ENCODE peak calls at places on chromosomes 4 and X, in nine cellular contexts. One of them, this sample, is unnamed.

GRCh38 chr4:151192556-151193235 is 84.3 kb upstream of the PRSS48 start:
- DNase-seq in NCI-H2081 treated with DMSO at 0.1 percent for 48 hours: no peak
- DNase-seq in NCI-H510A treated with DMSO at 0.1 percent for 48 hours: no peak
- DNase-seq in A673: no peak
- DNase-seq in Right ventricle myocardium superior: no peak
- DNase-seq in HFFc6: peak
- DNase-seq in activated T-helper 1 cell treated with anti-CD3 and anti-CD28 coated beads, Interleukin-12 subunit alpha, Interleukin-12 subunit beta, Interleukin-2, Interleukin-4 antibody, amounts not matched to agents 30 ng/mL and 10 ng/mL and 1 ng/mL, durations not matched to agents 14 hours and 24 hours and 36 hours: no peak
- DNase-seq in LoVo: no peak
- DNase-seq in left ventricle myocardium inferior: no peak
- DNase-seq in this sample: no peak

GRCh38 chr4:53974561-53974960 is 89.8 kb downstream of the CHIC2 start:
- DNase-seq in LoVo: no peak
- DNase-seq in Right ventricle myocardium superior: no peak
- DNase-seq in NCI-H2081 treated with DMSO at 0.1 percent for 48 hours: no peak
- DNase-seq in activated T-helper 1 cell treated with anti-CD3 and anti-CD28 coated beads, Interleukin-12 subunit alpha, Interleukin-12 subunit beta, Interleukin-2, Interleukin-4 antibody, amounts not matched to agents 30 ng/mL and 10 ng/mL and 1 ng/mL, durations not matched to agents 14 hours and 24 hours and 36 hours: no peak
- DNase-seq in A673: no peak
- DNase-seq in HFFc6: no peak
- DNase-seq in NCI-H510A treated with DMSO at 0.1 percent for 48 hours: no peak
- DNase-seq in left ventricle myocardium inferior: no peak
- DNase-seq in this sample: no peak

GRCh38 chr4:159725571-159725970 is 622.7 kb downstream of the RAPGEF2 start:
- DNase-seq in NCI-H510A treated with DMSO at 0.1 percent for 48 hours: no peak
- DNase-seq in NCI-H2081 treated with DMSO at 0.1 percent for 48 hours: no peak
- DNase-seq in left ventricle myocardium inferior: no peak
- DNase-seq in activated T-helper 1 cell treated with anti-CD3 and anti-CD28 coated beads, Interleukin-12 subunit alpha, Interleukin-12 subunit beta, Interleukin-2, Interleukin-4 antibody, amounts not matched to agents 30 ng/mL and 10 ng/mL and 1 ng/mL, durations not matched to agents 14 hours and 24 hours and 36 hours: no peak
- DNase-seq in Right ventricle myocardium superior: no peak
- DNase-seq in HFFc6: no peak
- DNase-seq in A673: no peak
- DNase-seq in LoVo: no peak
- DNase-seq in this sample: no peak

GRCh38 chr4:128390475-128390996 is 102.9 kb upstream of the PGRMC2 start:
- DNase-seq in activated T-helper 1 cell treated with anti-CD3 and anti-CD28 coated beads, Interleukin-12 subunit alpha, Interleukin-12 subunit beta, Interleukin-2, Interleukin-4 antibody, amounts not matched to agents 30 ng/mL and 10 ng/mL and 1 ng/mL, durations not matched to agents 14 hours and 24 hours and 36 hours: no peak
- DNase-seq in LoVo: no peak
- DNase-seq in left ventricle myocardium inferior: no peak
- DNase-seq in HFFc6: no peak
- DNase-seq in NCI-H2081 treated with DMSO at 0.1 percent for 48 hours: no peak
- DNase-seq in Right ventricle myocardium superior: no peak
- DNase-seq in NCI-H510A treated with DMSO at 0.1 percent for 48 hours: no peak
- DNase-seq in A673: no peak
- DNase-seq in this sample: no peak

GRCh38 chr4:41456559-41457101 is 81.3 kb upstream of the LIMCH1 start:
- DNase-seq in left ventricle myocardium inferior: no peak
- DNase-seq in NCI-H2081 treated with DMSO at 0.1 percent for 48 hours: no peak
- DNase-seq in NCI-H510A treated with DMSO at 0.1 percent for 48 hours: no peak
- DNase-seq in HFFc6: no peak
- DNase-seq in activated T-helper 1 cell treated with anti-CD3 and anti-CD28 coated beads, Interleukin-12 subunit alpha, Interleukin-12 subunit beta, Interleukin-2, Interleukin-4 antibody, amounts not matched to agents 30 ng/mL and 10 ng/mL and 1 ng/mL, durations not matched to agents 14 hours and 24 hours and 36 hours: no peak
- DNase-seq in Right ventricle myocardium superior: no peak
- DNase-seq in A673: no peak
- DNase-seq in LoVo: no peak
- DNase-seq in this sample: no peak

GRCh38 chr4:27276322-27277073 is 415.9 kb downstream of the STIM2 start:
- DNase-seq in NCI-H510A treated with DMSO at 0.1 percent for 48 hours: peak
- DNase-seq in HFFc6: no peak
- DNase-seq in Right ventricle myocardium superior: no peak
- DNase-seq in A673: no peak
- DNase-seq in LoVo: no peak
- DNase-seq in NCI-H2081 treated with DMSO at 0.1 percent for 48 hours: peak
- DNase-seq in left ventricle myocardium inferior: no peak
- DNase-seq in activated T-helper 1 cell treated with anti-CD3 and anti-CD28 coated beads, Interleukin-12 subunit alpha, Interleukin-12 subunit beta, Interleukin-2, Interleukin-4 antibody, amounts not matched to agents 30 ng/mL and 10 ng/mL and 1 ng/mL, durations not matched to agents 14 hours and 24 hours and 36 hours: no peak
- DNase-seq in this sample: no peak

GRCh38 chrX:109777749-109778148 is 44.7 kb upstream of the ACSL4 start:
- DNase-seq in HFFc6: no peak
- DNase-seq in NCI-H2081 treated with DMSO at 0.1 percent for 48 hours: no peak
- DNase-seq in activated T-helper 1 cell treated with anti-CD3 and anti-CD28 coated beads, Interleukin-12 subunit alpha, Interleukin-12 subunit beta, Interleukin-2, Interleukin-4 antibody, amounts not matched to agents 30 ng/mL and 10 ng/mL and 1 ng/mL, durations not matched to agents 14 hours and 24 hours and 36 hours: no peak
- DNase-seq in left ventricle myocardium inferior: no peak
- DNase-seq in NCI-H510A treated with DMSO at 0.1 percent for 48 hours: peak
- DNase-seq in Right ventricle myocardium superior: no peak
- DNase-seq in LoVo: no peak
- DNase-seq in A673: no peak
- DNase-seq in this sample: no peak

GRCh38 chr4:7193040-7193958 is 961 bp downstream of the SORCS2 start:
- DNase-seq in LoVo: no peak
- DNase-seq in NCI-H2081 treated with DMSO at 0.1 percent for 48 hours: no peak
- DNase-seq in HFFc6: no peak
- DNase-seq in left ventricle myocardium inferior: no peak
- DNase-seq in A673: peak
- DNase-seq in Right ventricle myocardium superior: no peak
- DNase-seq in activated T-helper 1 cell treated with anti-CD3 and anti-CD28 coated beads, Interleukin-12 subunit alpha, Interleukin-12 subunit beta, Interleukin-2, Interleukin-4 antibody, amounts not matched to agents 30 ng/mL and 10 ng/mL and 1 ng/mL, durations not matched to agents 14 hours and 24 hours and 36 hours: no peak
- DNase-seq in NCI-H510A treated with DMSO at 0.1 percent for 48 hours: no peak
- DNase-seq in this sample: no peak

GRCh38 chr4:165580379-165580905 is 201.6 kb downstream of the CPE start:
- DNase-seq in NCI-H510A treated with DMSO at 0.1 percent for 48 hours: no peak
- DNase-seq in activated T-helper 1 cell treated with anti-CD3 and anti-CD28 coated beads, Interleukin-12 subunit alpha, Interleukin-12 subunit beta, Interleukin-2, Interleukin-4 antibody, amounts not matched to agents 30 ng/mL and 10 ng/mL and 1 ng/mL, durations not matched to agents 14 hours and 24 hours and 36 hours: no peak
- DNase-seq in A673: peak
- DNase-seq in HFFc6: peak
- DNase-seq in Right ventricle myocardium superior: no peak
- DNase-seq in left ventricle myocardium inferior: no peak
- DNase-seq in NCI-H2081 treated with DMSO at 0.1 percent for 48 hours: no peak
- DNase-seq in LoVo: peak
- DNase-seq in this sample: no peak

GRCh38 chr4:125368161-125368560 is 53.4 kb downstream of the FAT4 start:
- DNase-seq in left ventricle myocardium inferior: no peak
- DNase-seq in NCI-H510A treated with DMSO at 0.1 percent for 48 hours: no peak
- DNase-seq in A673: peak
- DNase-seq in LoVo: no peak
- DNase-seq in Right ventricle myocardium superior: no peak
- DNase-seq in HFFc6: peak
- DNase-seq in NCI-H2081 treated with DMSO at 0.1 percent for 48 hours: no peak
- DNase-seq in activated T-helper 1 cell treated with anti-CD3 and anti-CD28 coated beads, Interleukin-12 subunit alpha, Interleukin-12 subunit beta, Interleukin-2, Interleukin-4 antibody, amounts not matched to agents 30 ng/mL and 10 ng/mL and 1 ng/mL, durations not matched to agents 14 hours and 24 hours and 36 hours: no peak
- DNase-seq in this sample: no peak

GRCh38 chr4:140579278-140579677 is 10.5 kb upstream of the UCP1 start:
- DNase-seq in A673: no peak
- DNase-seq in NCI-H510A treated with DMSO at 0.1 percent for 48 hours: peak
- DNase-seq in NCI-H2081 treated with DMSO at 0.1 percent for 48 hours: no peak
- DNase-seq in Right ventricle myocardium superior: no peak
- DNase-seq in LoVo: no peak
- DNase-seq in HFFc6: no peak
- DNase-seq in left ventricle myocardium inferior: no peak
- DNase-seq in activated T-helper 1 cell treated with anti-CD3 and anti-CD28 coated beads, Interleukin-12 subunit alpha, Interleukin-12 subunit beta, Interleukin-2, Interleukin-4 antibody, amounts not matched to agents 30 ng/mL and 10 ng/mL and 1 ng/mL, durations not matched to agents 14 hours and 24 hours and 36 hours: no peak
- DNase-seq in this sample: no peak

GRCh38 chr4:3676196-3676595 is 90.0 kb upstream of the ADRA2C start:
- DNase-seq in LoVo: no peak
- DNase-seq in A673: no peak
- DNase-seq in NCI-H510A treated with DMSO at 0.1 percent for 48 hours: no peak
- DNase-seq in left ventricle myocardium inferior: no peak
- DNase-seq in HFFc6: no peak
- DNase-seq in NCI-H2081 treated with DMSO at 0.1 percent for 48 hours: no peak
- DNase-seq in Right ventricle myocardium superior: no peak
- DNase-seq in activated T-helper 1 cell treated with anti-CD3 and anti-CD28 coated beads, Interleukin-12 subunit alpha, Interleukin-12 subunit beta, Interleukin-2, Interleukin-4 antibody, amounts not matched to agents 30 ng/mL and 10 ng/mL and 1 ng/mL, durations not matched to agents 14 hours and 24 hours and 36 hours: no peak
- DNase-seq in this sample: no peak

GRCh38 chrX:33014086-33014485 is 197.3 kb downstream of the DMD start:
- DNase-seq in A673: no peak
- DNase-seq in HFFc6: no peak
- DNase-seq in activated T-helper 1 cell treated with anti-CD3 and anti-CD28 coated beads, Interleukin-12 subunit alpha, Interleukin-12 subunit beta, Interleukin-2, Interleukin-4 antibody, amounts not matched to agents 30 ng/mL and 10 ng/mL and 1 ng/mL, durations not matched to agents 14 hours and 24 hours and 36 hours: no peak
- DNase-seq in NCI-H2081 treated with DMSO at 0.1 percent for 48 hours: no peak
- DNase-seq in left ventricle myocardium inferior: no peak
- DNase-seq in LoVo: no peak
- DNase-seq in Right ventricle myocardium superior: no peak
- DNase-seq in NCI-H510A treated with DMSO at 0.1 percent for 48 hours: no peak
- DNase-seq in this sample: no peak

GRCh38 chr4:126647756-126648396 is 984.9 kb upstream of the INTU start:
- DNase-seq in NCI-H510A treated with DMSO at 0.1 percent for 48 hours: no peak
- DNase-seq in NCI-H2081 treated with DMSO at 0.1 percent for 48 hours: no peak
- DNase-seq in HFFc6: no peak
- DNase-seq in A673: no peak
- DNase-seq in LoVo: no peak
- DNase-seq in activated T-helper 1 cell treated with anti-CD3 and anti-CD28 coated beads, Interleukin-12 subunit alpha, Interleukin-12 subunit beta, Interleukin-2, Interleukin-4 antibody, amounts not matched to agents 30 ng/mL and 10 ng/mL and 1 ng/mL, durations not matched to agents 14 hours and 24 hours and 36 hours: no peak
- DNase-seq in Right ventricle myocardium superior: no peak
- DNase-seq in left ventricle myocardium inferior: no peak
- DNase-seq in this sample: no peak

GRCh38 chr4:152992491-152992890 is 56.4 kb downstream of the FHDC1 start:
- DNase-seq in LoVo: no peak
- DNase-seq in activated T-helper 1 cell treated with anti-CD3 and anti-CD28 coated beads, Interleukin-12 subunit alpha, Interleukin-12 subunit beta, Interleukin-2, Interleukin-4 antibody, amounts not matched to agents 30 ng/mL and 10 ng/mL and 1 ng/mL, durations not matched to agents 14 hours and 24 hours and 36 hours: no peak
- DNase-seq in A673: no peak
- DNase-seq in Right ventricle myocardium superior: no peak
- DNase-seq in NCI-H2081 treated with DMSO at 0.1 percent for 48 hours: no peak
- DNase-seq in NCI-H510A treated with DMSO at 0.1 percent for 48 hours: no peak
- DNase-seq in left ventricle myocardium inferior: no peak
- DNase-seq in HFFc6: no peak
- DNase-seq in this sample: no peak

GRCh38 chr4:173697840-173698239 is 167.8 kb upstream of the HAND2 start:
- DNase-seq in LoVo: no peak
- DNase-seq in A673: no peak
- DNase-seq in HFFc6: no peak
- DNase-seq in NCI-H510A treated with DMSO at 0.1 percent for 48 hours: no peak
- DNase-seq in left ventricle myocardium inferior: no peak
- DNase-seq in NCI-H2081 treated with DMSO at 0.1 percent for 48 hours: no peak
- DNase-seq in activated T-helper 1 cell treated with anti-CD3 and anti-CD28 coated beads, Interleukin-12 subunit alpha, Interleukin-12 subunit beta, Interleukin-2, Interleukin-4 antibody, amounts not matched to agents 30 ng/mL and 10 ng/mL and 1 ng/mL, durations not matched to agents 14 hours and 24 hours and 36 hours: no peak
- DNase-seq in Right ventricle myocardium superior: no peak
- DNase-seq in this sample: no peak

GRCh38 chrX:23118890-23119527 is 119.2 kb downstream of the DDX53 start:
- DNase-seq in A673: no peak
- DNase-seq in Right ventricle myocardium superior: no peak
- DNase-seq in NCI-H510A treated with DMSO at 0.1 percent for 48 hours: no peak
- DNase-seq in left ventricle myocardium inferior: no peak
- DNase-seq in LoVo: no peak
- DNase-seq in NCI-H2081 treated with DMSO at 0.1 percent for 48 hours: no peak
- DNase-seq in activated T-helper 1 cell treated with anti-CD3 and anti-CD28 coated beads, Interleukin-12 subunit alpha, Interleukin-12 subunit beta, Interleukin-2, Interleukin-4 antibody, amounts not matched to agents 30 ng/mL and 10 ng/mL and 1 ng/mL, durations not matched to agents 14 hours and 24 hours and 36 hours: no peak
- DNase-seq in HFFc6: no peak
- DNase-seq in this sample: no peak

GRCh38 chrX:15751160-15751819 is 13.2 kb downstream of the CA5B start:
- DNase-seq in activated T-helper 1 cell treated with anti-CD3 and anti-CD28 coated beads, Interleukin-12 subunit alpha, Interleukin-12 subunit beta, Interleukin-2, Interleukin-4 antibody, amounts not matched to agents 30 ng/mL and 10 ng/mL and 1 ng/mL, durations not matched to agents 14 hours and 24 hours and 36 hours: no peak
- DNase-seq in LoVo: peak
- DNase-seq in NCI-H510A treated with DMSO at 0.1 percent for 48 hours: no peak
- DNase-seq in HFFc6: peak
- DNase-seq in Right ventricle myocardium superior: no peak
- DNase-seq in A673: no peak
- DNase-seq in left ventricle myocardium inferior: no peak
- DNase-seq in NCI-H2081 treated with DMSO at 0.1 percent for 48 hours: no peak
- DNase-seq in this sample: no peak

GRCh38 chr4:154946113-154946512 is 165.0 kb downstream of the RBM46 start:
- DNase-seq in activated T-helper 1 cell treated with anti-CD3 and anti-CD28 coated beads, Interleukin-12 subunit alpha, Interleukin-12 subunit beta, Interleukin-2, Interleukin-4 antibody, amounts not matched to agents 30 ng/mL and 10 ng/mL and 1 ng/mL, durations not matched to agents 14 hours and 24 hours and 36 hours: no peak
- DNase-seq in Right ventricle myocardium superior: no peak
- DNase-seq in NCI-H2081 treated with DMSO at 0.1 percent for 48 hours: no peak
- DNase-seq in LoVo: no peak
- DNase-seq in left ventricle myocardium inferior: no peak
- DNase-seq in A673: peak
- DNase-seq in HFFc6: no peak
- DNase-seq in NCI-H510A treated with DMSO at 0.1 percent for 48 hours: no peak
- DNase-seq in this sample: no peak

GRCh38 chrX:154800508-154801207 is 4.6 kb downstream of the MPP1 start:
- DNase-seq in activated T-helper 1 cell treated with anti-CD3 and anti-CD28 coated beads, Interleukin-12 subunit alpha, Interleukin-12 subunit beta, Interleukin-2, Interleukin-4 antibody, amounts not matched to agents 30 ng/mL and 10 ng/mL and 1 ng/mL, durations not matched to agents 14 hours and 24 hours and 36 hours: no peak
- DNase-seq in left ventricle myocardium inferior: no peak
- DNase-seq in NCI-H510A treated with DMSO at 0.1 percent for 48 hours: no peak
- DNase-seq in NCI-H2081 treated with DMSO at 0.1 percent for 48 hours: no peak
- DNase-seq in HFFc6: no peak
- DNase-seq in A673: no peak
- DNase-seq in Right ventricle myocardium superior: no peak
- DNase-seq in LoVo: no peak
- DNase-seq in this sample: no peak

GRCh38 chrX:41468647-41469323 is 21.6 kb downstream of the NYX start:
- DNase-seq in LoVo: peak
- DNase-seq in HFFc6: no peak
- DNase-seq in Right ventricle myocardium superior: no peak
- DNase-seq in NCI-H510A treated with DMSO at 0.1 percent for 48 hours: peak
- DNase-seq in NCI-H2081 treated with DMSO at 0.1 percent for 48 hours: no peak
- DNase-seq in left ventricle myocardium inferior: no peak
- DNase-seq in activated T-helper 1 cell treated with anti-CD3 and anti-CD28 coated beads, Interleukin-12 subunit alpha, Interleukin-12 subunit beta, Interleukin-2, Interleukin-4 antibody, amounts not matched to agents 30 ng/mL and 10 ng/mL and 1 ng/mL, durations not matched to agents 14 hours and 24 hours and 36 hours: no peak
- DNase-seq in A673: no peak
- DNase-seq in this sample: no peak

GRCh38 chr4:27066591-27066990 is 205.9 kb downstream of the STIM2 start:
- DNase-seq in NCI-H510A treated with DMSO at 0.1 percent for 48 hours: no peak
- DNase-seq in HFFc6: no peak
- DNase-seq in left ventricle myocardium inferior: no peak
- DNase-seq in activated T-helper 1 cell treated with anti-CD3 and anti-CD28 coated beads, Interleukin-12 subunit alpha, Interleukin-12 subunit beta, Interleukin-2, Interleukin-4 antibody, amounts not matched to agents 30 ng/mL and 10 ng/mL and 1 ng/mL, durations not matched to agents 14 hours and 24 hours and 36 hours: no peak
- DNase-seq in NCI-H2081 treated with DMSO at 0.1 percent for 48 hours: no peak
- DNase-seq in Right ventricle myocardium superior: peak
- DNase-seq in LoVo: no peak
- DNase-seq in A673: no peak
- DNase-seq in this sample: no peak

GRCh38 chr4:126386512-126386911 is 1071.8 kb downstream of the FAT4 start:
- DNase-seq in NCI-H510A treated with DMSO at 0.1 percent for 48 hours: no peak
- DNase-seq in LoVo: no peak
- DNase-seq in Right ventricle myocardium superior: no peak
- DNase-seq in HFFc6: no peak
- DNase-seq in A673: no peak
- DNase-seq in left ventricle myocardium inferior: no peak
- DNase-seq in NCI-H2081 treated with DMSO at 0.1 percent for 48 hours: no peak
- DNase-seq in activated T-helper 1 cell treated with anti-CD3 and anti-CD28 coated beads, Interleukin-12 subunit alpha, Interleukin-12 subunit beta, Interleukin-2, Interleukin-4 antibody, amounts not matched to agents 30 ng/mL and 10 ng/mL and 1 ng/mL, durations not matched to agents 14 hours and 24 hours and 36 hours: no peak
- DNase-seq in this sample: no peak

GRCh38 chr4:61468091-61468720 is 268.1 kb downstream of the ADGRL3 start:
- DNase-seq in HFFc6: no peak
- DNase-seq in Right ventricle myocardium superior: no peak
- DNase-seq in left ventricle myocardium inferior: no peak
- DNase-seq in activated T-helper 1 cell treated with anti-CD3 and anti-CD28 coated beads, Interleukin-12 subunit alpha, Interleukin-12 subunit beta, Interleukin-2, Interleukin-4 antibody, amounts not matched to agents 30 ng/mL and 10 ng/mL and 1 ng/mL, durations not matched to agents 14 hours and 24 hours and 36 hours: no peak
- DNase-seq in NCI-H2081 treated with DMSO at 0.1 percent for 48 hours: no peak
- DNase-seq in A673: no peak
- DNase-seq in NCI-H510A treated with DMSO at 0.1 percent for 48 hours: no peak
- DNase-seq in LoVo: peak
- DNase-seq in this sample: no peak

GRCh38 chr4:4754641-4755040 is 104.8 kb upstream of the MSX1 start:
- DNase-seq in NCI-H510A treated with DMSO at 0.1 percent for 48 hours: no peak
- DNase-seq in activated T-helper 1 cell treated with anti-CD3 and anti-CD28 coated beads, Interleukin-12 subunit alpha, Interleukin-12 subunit beta, Interleukin-2, Interleukin-4 antibody, amounts not matched to agents 30 ng/mL and 10 ng/mL and 1 ng/mL, durations not matched to agents 14 hours and 24 hours and 36 hours: no peak
- DNase-seq in HFFc6: no peak
- DNase-seq in Right ventricle myocardium superior: no peak
- DNase-seq in left ventricle myocardium inferior: no peak
- DNase-seq in A673: no peak
- DNase-seq in LoVo: no peak
- DNase-seq in NCI-H2081 treated with DMSO at 0.1 percent for 48 hours: no peak
- DNase-seq in this sample: no peak

GRCh38 chrX:130260316-130260715 is 8.4 kb downstream of the ZNF280C start:
- DNase-seq in NCI-H510A treated with DMSO at 0.1 percent for 48 hours: no peak
- DNase-seq in Right ventricle myocardium superior: no peak
- DNase-seq in activated T-helper 1 cell treated with anti-CD3 and anti-CD28 coated beads, Interleukin-12 subunit alpha, Interleukin-12 subunit beta, Interleukin-2, Interleukin-4 antibody, amounts not matched to agents 30 ng/mL and 10 ng/mL and 1 ng/mL, durations not matched to agents 14 hours and 24 hours and 36 hours: no peak
- DNase-seq in HFFc6: no peak
- DNase-seq in LoVo: no peak
- DNase-seq in A673: no peak
- DNase-seq in left ventricle myocardium inferior: no peak
- DNase-seq in NCI-H2081 treated with DMSO at 0.1 percent for 48 hours: no peak
- DNase-seq in this sample: no peak

GRCh38 chr4:40227284-40227683 is 30.5 kb downstream of the RHOH start:
- DNase-seq in NCI-H510A treated with DMSO at 0.1 percent for 48 hours: no peak
- DNase-seq in NCI-H2081 treated with DMSO at 0.1 percent for 48 hours: no peak
- DNase-seq in activated T-helper 1 cell treated with anti-CD3 and anti-CD28 coated beads, Interleukin-12 subunit alpha, Interleukin-12 subunit beta, Interleukin-2, Interleukin-4 antibody, amounts not matched to agents 30 ng/mL and 10 ng/mL and 1 ng/mL, durations not matched to agents 14 hours and 24 hours and 36 hours: peak
- DNase-seq in left ventricle myocardium inferior: no peak
- DNase-seq in Right ventricle myocardium superior: no peak
- DNase-seq in LoVo: no peak
- DNase-seq in HFFc6: no peak
- DNase-seq in A673: peak
- DNase-seq in this sample: no peak

GRCh38 chr4:125702406-125702805 is 387.7 kb downstream of the FAT4 start:
- DNase-seq in HFFc6: peak
- DNase-seq in LoVo: no peak
- DNase-seq in Right ventricle myocardium superior: no peak
- DNase-seq in left ventricle myocardium inferior: no peak
- DNase-seq in NCI-H510A treated with DMSO at 0.1 percent for 48 hours: no peak
- DNase-seq in activated T-helper 1 cell treated with anti-CD3 and anti-CD28 coated beads, Interleukin-12 subunit alpha, Interleukin-12 subunit beta, Interleukin-2, Interleukin-4 antibody, amounts not matched to agents 30 ng/mL and 10 ng/mL and 1 ng/mL, durations not matched to agents 14 hours and 24 hours and 36 hours: no peak
- DNase-seq in NCI-H2081 treated with DMSO at 0.1 percent for 48 hours: no peak
- DNase-seq in A673: no peak
- DNase-seq in this sample: no peak

GRCh38 chr4:97349468-97350186 is 793.6 kb downstream of the STPG2 start:
- DNase-seq in A673: no peak
- DNase-seq in HFFc6: no peak
- DNase-seq in activated T-helper 1 cell treated with anti-CD3 and anti-CD28 coated beads, Interleukin-12 subunit alpha, Interleukin-12 subunit beta, Interleukin-2, Interleukin-4 antibody, amounts not matched to agents 30 ng/mL and 10 ng/mL and 1 ng/mL, durations not matched to agents 14 hours and 24 hours and 36 hours: no peak
- DNase-seq in left ventricle myocardium inferior: no peak
- DNase-seq in NCI-H2081 treated with DMSO at 0.1 percent for 48 hours: no peak
- DNase-seq in Right ventricle myocardium superior: no peak
- DNase-seq in NCI-H510A treated with DMSO at 0.1 percent for 48 hours: no peak
- DNase-seq in LoVo: no peak
- DNase-seq in this sample: no peak

GRCh38 chrX:134599173-134599914 is 58.9 kb downstream of the PLAC1 start:
- DNase-seq in NCI-H510A treated with DMSO at 0.1 percent for 48 hours: no peak
- DNase-seq in left ventricle myocardium inferior: no peak
- DNase-seq in NCI-H2081 treated with DMSO at 0.1 percent for 48 hours: no peak
- DNase-seq in LoVo: no peak
- DNase-seq in A673: no peak
- DNase-seq in HFFc6: no peak
- DNase-seq in Right ventricle myocardium superior: no peak
- DNase-seq in activated T-helper 1 cell treated with anti-CD3 and anti-CD28 coated beads, Interleukin-12 subunit alpha, Interleukin-12 subunit beta, Interleukin-2, Interleukin-4 antibody, amounts not matched to agents 30 ng/mL and 10 ng/mL and 1 ng/mL, durations not matched to agents 14 hours and 24 hours and 36 hours: no peak
- DNase-seq in this sample: no peak

GRCh38 chr4:53767503-53767902 is 176.2 kb upstream of the LNX1 start:
- DNase-seq in activated T-helper 1 cell treated with anti-CD3 and anti-CD28 coated beads, Interleukin-12 subunit alpha, Interleukin-12 subunit beta, Interleukin-2, Interleukin-4 antibody, amounts not matched to agents 30 ng/mL and 10 ng/mL and 1 ng/mL, durations not matched to agents 14 hours and 24 hours and 36 hours: no peak
- DNase-seq in HFFc6: peak
- DNase-seq in NCI-H510A treated with DMSO at 0.1 percent for 48 hours: no peak
- DNase-seq in Right ventricle myocardium superior: no peak
- DNase-seq in left ventricle myocardium inferior: no peak
- DNase-seq in NCI-H2081 treated with DMSO at 0.1 percent for 48 hours: no peak
- DNase-seq in A673: no peak
- DNase-seq in LoVo: no peak
- DNase-seq in this sample: no peak

This sample was measured in progenitor cell of endocrine pancreas.